ENCODE peak calls at places on chromosomes 16 and 17, in six cellular contexts. J is SJSA1, T is IMR-90, D is hepatocyte, I is brain microvascular endothelial cell, K is SK-N-SH. G is an unnamed sample. For H3K36me3, the result is how much of the 10 kb centered on the place peaks cover.

GRCh38 chr16:75097191-75097761 is 19.3 kb downstream of the LDHD start:
- DNase-seq in D (no peak), K (no peak), J (no peak), I (no peak), T (no peak), G (peak)

GRCh38 chr16:85800321-85800669 is 800 bp downstream of the COX4I1 start:
- DNase-seq in D (peak), T (no peak), K (no peak), I (no peak), J (peak), G (no peak)

GRCh38 chr17:3890082-3890892 is 2.6 kb downstream of the CAMKK1 start:
- DNase-seq in I (peak), J (peak), D (peak), T (peak), K (peak), G (peak)

GRCh38 chr17:62067165-62068145 is 2.4 kb upstream of the MED13 start:
- DNase-seq in T (no peak), J (no peak), D (no peak), I (no peak), K (no peak), G (peak)

GRCh38 chr16:8753411-8754054 is 43.9 kb downstream of the TMEM186 start:
- DNase-seq in I (no peak), T (no peak), J (no peak), K (no peak), D (peak), G (no peak)

GRCh38 chr16:65808735-65809134 is 557.8 kb upstream of the CDH5 start:
- DNase-seq in D (no peak), J (no peak), K (no peak), I (no peak), T (no peak), G (no peak)

GRCh38 chr16:7013990-7014389 is 318.7 kb upstream of the RBFOX1 start:
- DNase-seq in I (no peak), D (peak), T (peak), J (no peak), K (no peak), G (no peak)

GRCh38 chr17:3887811-3888210 is 5.0 kb downstream of the CAMKK1 start:
- DNase-seq in D (no peak), J (no peak), T (no peak), I (no peak), K (no peak), G (no peak)

GRCh38 chr17:58527306-58527705 is 12.9 kb upstream of the MTMR4 start:
- DNase-seq in T (no peak), K (no peak), D (no peak), J (no peak), I (no peak), G (no peak)

DNA sequence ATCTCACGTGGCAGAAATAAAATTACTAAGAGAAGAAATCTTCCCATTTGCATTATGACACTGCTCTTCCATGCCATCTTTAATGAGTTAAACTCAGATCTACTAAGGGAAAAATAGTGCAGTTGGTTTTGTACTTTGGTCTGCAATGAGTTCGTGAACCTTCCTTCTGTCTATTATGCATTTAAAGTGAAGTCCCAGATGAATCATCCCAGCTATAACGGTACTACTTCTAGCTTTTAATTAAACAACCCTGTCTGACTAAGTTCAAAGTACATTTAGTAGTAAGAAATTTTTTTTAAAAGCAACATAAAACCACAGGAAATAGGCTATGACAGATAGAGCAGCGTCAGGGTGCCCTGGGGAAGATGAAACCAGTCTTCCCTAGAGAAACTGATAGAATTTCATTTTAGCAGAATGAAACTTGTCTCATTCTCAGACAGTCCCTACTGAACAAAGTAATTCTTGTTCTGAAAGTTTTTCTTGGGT is 1.8 kb downstream of the TMIGD1 start:
- DNase-seq in D (peak), T (peak), I (peak), J (no peak), K (no peak), G (no peak)
- H3K4me3 ChIP-seq in D (no peak), T (no peak), I (no peak), J (no peak), K (no peak), G (no peak)

DNA sequence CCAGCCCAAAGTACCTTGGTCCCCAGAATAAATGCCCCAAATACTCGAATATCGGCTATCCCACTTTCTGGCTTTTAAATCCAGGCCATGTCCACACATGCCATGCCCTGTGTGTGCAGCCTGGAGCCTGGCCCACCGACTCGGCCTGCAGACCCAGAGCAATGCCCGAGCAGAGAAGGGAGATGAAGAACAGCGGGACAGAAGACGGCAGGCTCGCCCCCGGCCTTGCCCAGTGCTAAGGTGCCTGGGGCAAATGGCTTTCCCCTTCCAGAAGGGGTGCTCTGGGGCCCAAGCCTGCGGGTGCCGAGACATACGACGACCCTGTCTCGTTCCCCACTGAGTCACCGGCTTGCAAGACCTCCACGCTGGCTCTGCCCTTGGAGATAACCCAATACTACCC is 8.0 kb downstream of the CLUH start:
- DNase-seq in I (no peak), J (no peak), T (no peak), K (no peak), D (no peak), G (peak)
- H3K36me3 ChIP-seq in I (under half), J (under half), T (under half), K (under half), D (under half), G (under half)

GRCh38 chr16:71629617-71630016 is 3.6 kb downstream of the MARVELD3 start:
- DNase-seq in I (no peak), K (no peak), J (no peak), D (no peak), T (no peak), G (peak)

GRCh38 chr16:71628810-71629209 is 2.8 kb downstream of the MARVELD3 start:
- DNase-seq in J (no peak), I (peak), T (no peak), D (peak), K (no peak), G (peak)

GRCh38 chr16:71626858-71627213 is 852 bp downstream of the MARVELD3 start:
- DNase-seq in J (no peak), I (no peak), D (peak), K (no peak), T (no peak), G (peak)

GRCh38 chr16:71626018-71626857 is at the start of gene MARVELD3:
- DNase-seq in T (no peak), J (no peak), I (no peak), K (peak), D (peak), G (peak)

DNA sequence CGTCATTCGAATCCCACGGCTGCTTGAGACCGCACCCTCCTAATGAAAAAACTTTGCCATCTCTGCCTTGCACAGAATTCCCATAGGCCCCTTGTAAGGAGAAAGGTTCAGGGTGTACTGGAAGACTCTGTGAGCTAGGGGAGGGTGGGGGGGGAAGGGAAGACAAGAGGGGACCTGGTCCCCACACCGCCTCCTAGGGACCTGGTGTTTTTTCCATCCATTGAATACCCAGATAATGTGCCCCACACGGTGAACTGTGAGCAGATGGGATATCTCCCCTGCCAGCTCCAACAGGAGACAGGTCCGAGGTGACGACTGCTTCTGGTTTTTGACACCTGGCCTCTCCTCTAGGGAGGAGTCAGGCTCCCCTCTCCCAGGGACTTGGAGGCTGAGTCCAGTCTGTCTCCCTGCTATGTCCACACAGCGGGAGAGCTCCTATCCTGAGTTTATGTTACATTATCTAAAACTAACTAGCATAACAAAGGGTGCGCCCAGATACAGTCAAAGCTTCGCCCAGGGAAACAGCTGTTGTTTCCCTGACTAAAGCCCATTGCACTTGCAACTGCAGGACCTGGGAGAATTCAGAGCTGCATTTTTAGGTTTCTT is 1.8 kb downstream of the MARVELD3 start:
- DNase-seq in J (no peak), I (no peak), D (no peak), K (peak), T (no peak), G (peak)
- H3K4me3 ChIP-seq in J (no peak), I (no peak), D (no peak), K (no peak), T (no peak), G (no peak)

DNA sequence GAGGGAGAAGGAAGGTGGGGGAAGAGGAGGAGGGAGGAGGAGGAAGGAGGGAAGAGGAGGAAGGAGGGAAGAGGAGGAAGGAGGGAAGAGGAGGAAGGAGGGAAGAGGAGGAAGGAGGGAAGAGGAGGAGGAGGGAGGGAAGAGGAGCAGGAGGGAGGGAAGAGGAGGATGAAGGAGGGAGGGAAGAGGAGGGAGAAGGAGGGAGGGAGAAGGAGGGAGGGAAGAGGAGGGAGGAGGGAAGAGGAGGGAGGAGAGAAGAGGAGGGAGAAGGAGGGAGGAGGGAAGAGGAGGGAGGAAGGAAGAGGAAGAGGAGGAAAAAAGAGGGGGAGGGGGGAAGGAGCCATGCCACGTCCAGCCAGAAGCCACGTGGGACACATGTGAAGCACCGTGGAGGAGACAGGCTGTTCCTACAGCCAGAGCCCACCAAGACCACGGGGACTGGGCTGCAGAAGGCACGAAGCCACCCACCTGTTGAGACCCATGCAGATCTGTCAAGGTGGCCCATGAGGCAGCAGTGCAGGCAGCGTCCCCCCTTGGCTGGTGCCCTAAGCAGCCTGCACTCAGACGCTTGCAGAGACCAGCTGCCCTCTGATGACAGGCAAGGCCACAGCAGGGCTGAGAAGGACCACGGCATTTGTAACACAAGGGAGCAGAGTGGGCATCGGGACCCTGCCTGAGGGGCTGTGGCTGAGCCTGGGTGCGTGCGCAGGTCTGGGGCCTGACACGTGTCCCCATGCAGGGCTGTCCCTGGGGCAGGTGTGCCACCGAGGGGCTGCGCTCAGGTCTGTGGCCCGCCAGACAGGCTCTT is 10.3 kb downstream of the NDUFAF8 start:
- DNase-seq in I (no peak), J (no peak), D (no peak), K (no peak), T (peak), G (no peak)
- H3K36me3 ChIP-seq in I (under half), J (half or more), D (under half), K (half or more), T (under half), G (under half)

DNA sequence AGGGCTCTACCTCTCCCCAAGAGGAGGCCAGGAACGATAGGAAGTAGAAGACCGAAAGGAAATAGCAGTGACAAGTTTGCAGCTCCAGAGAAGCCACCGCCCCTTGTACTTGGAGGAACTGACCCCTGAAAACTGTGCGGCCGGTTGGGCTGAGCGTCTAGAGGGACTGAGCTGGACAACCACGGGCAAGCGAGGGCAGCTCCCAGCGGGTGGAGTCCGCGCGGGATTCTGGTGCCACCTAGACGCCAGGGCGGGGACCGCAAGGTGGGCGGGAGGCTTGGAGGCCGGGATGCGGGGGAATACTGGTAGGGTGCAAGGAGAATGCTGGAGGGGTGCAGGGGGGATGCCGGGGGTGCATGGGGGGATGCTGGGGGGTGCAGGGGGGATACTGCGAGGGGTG is 1.3 kb upstream of the SLC6A4 start:
- DNase-seq in T (no peak), J (no peak), I (no peak), D (peak), K (peak), G (peak)
- H3K4me3 ChIP-seq in T (no peak), J (no peak), I (no peak), D (no peak), K (no peak), G (no peak)

GRCh38 chr16:70681382-70682238 is 4.2 kb downstream of the MTSS2 start:
- DNase-seq in T (no peak), J (no peak), I (no peak), K (peak), D (no peak), G (no peak)

GRCh38 chr16:70680495-70681381 is 5.1 kb downstream of the MTSS2 start:
- DNase-seq in T (no peak), K (no peak), I (no peak), D (no peak), J (no peak), G (no peak)

GRCh38 chr16:70678121-70678897 is 7.5 kb downstream of the MTSS2 start:
- DNase-seq in D (no peak), I (no peak), K (no peak), J (no peak), T (no peak), G (no peak)

GRCh38 chr16:70678898-70679652 is 6.8 kb downstream of the MTSS2 start:
- DNase-seq in I (no peak), T (no peak), J (no peak), D (no peak), K (no peak), G (no peak)

GRCh38 chr16:70679653-70680494 is 6.0 kb downstream of the MTSS2 start:
- DNase-seq in D (no peak), I (no peak), K (peak), J (no peak), T (no peak), G (peak)
- H3K36me3 ChIP-seq in D (under half), I (under half), K (half or more), J (half or more), T (half or more), G (under half)

GRCh38 chr17:1232786-1233185 is 37.5 kb upstream of the BHLHA9 start:
- DNase-seq in J (no peak), D (no peak), I (peak), K (no peak), T (peak), G (no peak)
- H3K4me3 ChIP-seq in J (no peak), D (no peak), I (no peak), K (no peak), T (no peak), G (no peak)

GRCh38 chr16:1751946-1752345 is 19.4 kb downstream of the NME3 start:
- DNase-seq in T (no peak), I (no peak), D (no peak), J (no peak), K (no peak), G (no peak)
- H3K36me3 ChIP-seq in T (half or more), I (under half), D (under half), J (half or more), K (under half), G (under half)

G was measured in endodermal cell.